ENCODE peak calls at places on chromosomes 4 and X, in six cellular contexts. U is endothelial cell; X is body of pancreas; L is tibial artery; F is activated CD4-positive, alpha-beta T cell treated with anti-CD3 and anti-CD28 coated beads, Interleukin-2, amount 10 ng/mL, durations not matched to agents 7 days and 5 days; H is NCI-H748 treated with DMSO at 0.1 percent for 48 hours. S is an unnamed sample.

GRCh38 chrX:138754861-138755260 is 43.3 kb upstream of the FGF13 start:
- DNase-seq in U (no peak), X (no peak), L (no peak), F (no peak), H (no peak), S (no peak)

GRCh38 chrX:11137543-11138139 is 26.5 kb downstream of the HCCS start:
- DNase-seq in U (no peak), X (no peak), L (no peak), F (peak), H (no peak), S (peak)

GRCh38 chr4:24992968-24993367 is 37.8 kb downstream of the LGI2 start:
- DNase-seq in U (no peak), X (no peak), L (no peak), F (no peak), H (no peak), S (no peak)

GRCh38 chr4:101439926-101440325 is 92.6 kb upstream of the PPP3CA start:
- DNase-seq in U (no peak), X (no peak), L (no peak), F (no peak), H (no peak), S (no peak)

GRCh38 chrX:27968891-27969290 is 12.4 kb downstream of the DCAF8L1 start:
- DNase-seq in U (no peak), X (no peak), L (no peak), F (no peak), H (no peak), S (no peak)

GRCh38 chr4:26344901-26345300 is 24.1 kb downstream of the RBPJ start:
- DNase-seq in U (no peak), X (no peak), L (no peak), F (no peak), H (no peak), S (no peak)

GRCh38 chrX:22171287-22172060 is 101.2 kb upstream of the CBLL2 start:
- DNase-seq in U (no peak), X (no peak), L (no peak), F (no peak), H (no peak), S (no peak)

GRCh38 chrX:126847143-126847542 is 27.6 kb downstream of the PRR32 start:
- DNase-seq in U (no peak), X (no peak), L (no peak), F (no peak), H (no peak), S (no peak)

GRCh38 chr4:112706840-112707207 is 69.9 kb downstream of the LARP7 start:
- DNase-seq in U (no peak), X (no peak), L (no peak), F (no peak), H (no peak), S (no peak)

GRCh38 chr4:31360786-31361185 is 640.6 kb downstream of the PCDH7 start:
- DNase-seq in U (no peak), X (no peak), L (no peak), F (no peak), H (no peak), S (peak)

GRCh38 chr4:185134176-185134869 is 8.7 kb upstream of the SLC25A4 start:
- DNase-seq in U (no peak), X (no peak), L (no peak), F (peak), H (peak), S (peak)

GRCh38 chrX:13824746-13825145 is 7.9 kb upstream of the GPM6B start:
- DNase-seq in U (no peak), X (no peak), L (no peak), F (no peak), H (no peak), S (no peak)

GRCh38 chr4:155522201-155522600 is 144.4 kb upstream of the GUCY1A1 start:
- DNase-seq in U (no peak), X (no peak), L (no peak), F (no peak), H (no peak), S (no peak)

GRCh38 chr4:1807258-1807777 is 14.2 kb downstream of the FGFR3 start:
- DNase-seq in U (no peak), X (no peak), L (no peak), F (no peak), H (no peak), S (no peak)

GRCh38 chr4:147581601-147582350 is 35.4 kb upstream of the TMEM184C start:
- DNase-seq in U (no peak), X (no peak), L (no peak), F (no peak), H (no peak), S (peak)

GRCh38 chrX:150060406-150060805 is 122.1 kb upstream of the EOLA2 start:
- DNase-seq in U (no peak), X (no peak), L (no peak), F (no peak), H (no peak), S (no peak)

GRCh38 chrX:115988825-115989224 is 181.7 kb upstream of the AGTR2 start:
- DNase-seq in U (no peak), X (no peak), L (no peak), F (no peak), H (peak), S (no peak)

GRCh38 chrX:115491766-115492165 is 69.2 kb upstream of the PLS3 start:
- DNase-seq in U (no peak), X (no peak), L (no peak), F (no peak), H (no peak), S (peak)

GRCh38 chrX:150512426-150512825 is 56.0 kb upstream of the MTM1 start:
- DNase-seq in U (no peak), X (no peak), L (no peak), F (no peak), H (no peak), S (no peak)

GRCh38 chr4:47642985-47643745 is 158.1 kb downstream of the ATP10D start:
- DNase-seq in U (no peak), X (no peak), L (no peak), F (no peak), H (no peak), S (peak)

GRCh38 chr4:149933883-149934282 is 118.2 kb upstream of the IQCM start:
- DNase-seq in U (no peak), X (no peak), L (no peak), F (no peak), H (no peak), S (peak)

GRCh38 chr4:14054391-14054790 is 426.9 kb upstream of the BOD1L1 start:
- DNase-seq in U (no peak), X (no peak), L (no peak), F (no peak), H (no peak), S (no peak)

GRCh38 chr4:10045481-10045880 is 24.2 kb upstream of the SLC2A9 start:
- DNase-seq in U (no peak), X (no peak), L (no peak), F (no peak), H (no peak), S (peak)

GRCh38 chr4:85883180-85883579 is 408.2 kb downstream of the ARHGAP24 start:
- DNase-seq in U (no peak), X (no peak), L (no peak), F (no peak), H (no peak), S (no peak)

GRCh38 chr4:66300336-66300934 is 630.1 kb upstream of the EPHA5 start:
- DNase-seq in U (no peak), X (no peak), L (no peak), F (no peak), H (no peak), S (no peak)

GRCh38 chr4:14897217-14897616 is 105.1 kb upstream of the CPEB2 start:
- DNase-seq in U (no peak), X (no peak), L (no peak), F (no peak), H (no peak), S (no peak)